ENCODE peak calls at places on chromosomes 4 and X, in nine cellular contexts. M, N, W, S, R, H, I, D and T are unnamed samples.

GRCh38 chrX:9943420-9943819 is 23.7 kb upstream of the CLDN34 start:
- DNase-seq in H (no peak), M (no peak), I (no peak), W (no peak), R (no peak), S (no peak), D (no peak), N (no peak), T (no peak)

GRCh38 chr4:187387709-187388108 is 607.9 kb upstream of the ZFP42 start:
- DNase-seq in W (no peak), D (no peak), S (no peak), M (no peak), H (no peak), I (peak), R (no peak), N (peak), T (no peak)

GRCh38 chr4:53365121-53365485 is 758 bp downstream of the SCFD2 start:
- DNase-seq in R (peak), D (peak), M (no peak), N (peak), H (no peak), W (no peak), S (no peak), I (peak), T (no peak)

GRCh38 chrX:129360175-129360574 is 163.1 kb downstream of the SMARCA1 start:
- DNase-seq in H (no peak), D (peak), W (no peak), I (peak), R (peak), S (no peak), N (peak), M (no peak), T (no peak)

GRCh38 chrX:155577682-155578081 is 35.1 kb downstream of the TMLHE start:
- DNase-seq in I (no peak), N (no peak), R (no peak), S (no peak), M (no peak), W (no peak), D (no peak), H (no peak), T (no peak)

GRCh38 chr4:159281781-159282180 is 178.9 kb downstream of the RAPGEF2 start:
- DNase-seq in D (no peak), M (no peak), W (no peak), I (no peak), R (no peak), S (no peak), N (peak), H (no peak), T (no peak)

GRCh38 chrX:130103605-130104004 is 6.7 kb downstream of the ELF4 start:
- DNase-seq in D (no peak), S (no peak), I (no peak), H (no peak), R (no peak), W (no peak), N (no peak), M (no peak), T (no peak)

GRCh38 chr4:182884046-182884445 is 33.1 kb downstream of the DCTD start:
- DNase-seq in M (no peak), D (no peak), R (no peak), I (no peak), N (no peak), W (no peak), S (no peak), H (no peak), T (peak)

GRCh38 chr4:140947507-140947906 is 185.8 kb downstream of the RNF150 start:
- DNase-seq in I (no peak), D (no peak), M (no peak), S (no peak), H (no peak), R (no peak), W (no peak), N (no peak), T (no peak)

GRCh38 chr4:100258675-100259074 is 68.4 kb upstream of the DDIT4L start:
- DNase-seq in D (no peak), M (no peak), I (no peak), R (no peak), W (no peak), S (no peak), H (no peak), N (no peak), T (no peak)

GRCh38 chrX:9622128-9622527 is 143.5 kb downstream of the GPR143 start:
- DNase-seq in I (no peak), H (no peak), R (no peak), S (no peak), W (no peak), M (no peak), D (no peak), N (no peak), T (no peak)

GRCh38 chr4:170623899-170624298 is 534.1 kb upstream of the AADAT start:
- DNase-seq in D (no peak), W (no peak), I (no peak), N (no peak), H (no peak), S (no peak), R (no peak), M (no peak), T (no peak)

GRCh38 chrX:12917753-12918152 is 11.3 kb downstream of the TLR8 start:
- DNase-seq in R (no peak), W (no peak), H (no peak), M (no peak), I (no peak), D (no peak), S (no peak), N (no peak), T (no peak)

GRCh38 chr4:9944431-9945425 is 76.6 kb downstream of the SLC2A9 start:
- DNase-seq in M (no peak), N (no peak), I (no peak), H (no peak), W (no peak), R (no peak), S (no peak), D (no peak), T (no peak)

GRCh38 chr4:10183462-10183861 is 66.9 kb upstream of the WDR1 start:
- DNase-seq in H (no peak), S (no peak), W (no peak), R (no peak), N (no peak), I (no peak), D (peak), M (no peak), T (no peak)

GRCh38 chrX:71178908-71179307 is 34.3 kb downstream of the NLGN3 start:
- DNase-seq in W (peak), S (peak), I (peak), N (peak), D (peak), R (peak), H (no peak), M (no peak), T (peak)

GRCh38 chr4:126916626-126917140 is 716.1 kb upstream of the INTU start:
- DNase-seq in H (no peak), S (no peak), R (no peak), I (peak), D (no peak), W (no peak), M (peak), N (peak), T (peak)

GRCh38 chrX:7233632-7234406 is 85.9 kb upstream of the PUDP start:
- DNase-seq in R (no peak), M (no peak), N (no peak), D (peak), S (no peak), H (no peak), I (no peak), W (no peak), T (no peak)

GRCh38 chrX:132120913-132121312 is 6.9 kb downstream of the FRMD7 start:
- DNase-seq in N (no peak), M (no peak), W (no peak), I (no peak), S (no peak), D (no peak), R (no peak), H (no peak), T (no peak)

GRCh38 chr4:151468715-151469696 is 60.0 kb downstream of the FHIP1A start:
- DNase-seq in I (no peak), R (no peak), S (no peak), D (no peak), W (no peak), M (no peak), N (no peak), H (no peak), T (no peak)

GRCh38 chrX:38893441-38893840 is 92.2 kb downstream of the MID1IP1 start:
- DNase-seq in I (no peak), M (no peak), R (no peak), H (no peak), D (no peak), N (peak), S (no peak), W (no peak), T (no peak)

GRCh38 chrX:140123446-140123845 is 158.1 kb upstream of the CXorf66 start:
- DNase-seq in R (peak), D (no peak), N (no peak), M (no peak), W (no peak), I (no peak), H (no peak), S (no peak), T (no peak)

GRCh38 chrX:49915352-49916222 is 6.8 kb upstream of the CLCN5 start:
- DNase-seq in W (no peak), N (peak), D (peak), M (no peak), I (peak), S (peak), H (peak), R (peak), T (peak)

DNA sequence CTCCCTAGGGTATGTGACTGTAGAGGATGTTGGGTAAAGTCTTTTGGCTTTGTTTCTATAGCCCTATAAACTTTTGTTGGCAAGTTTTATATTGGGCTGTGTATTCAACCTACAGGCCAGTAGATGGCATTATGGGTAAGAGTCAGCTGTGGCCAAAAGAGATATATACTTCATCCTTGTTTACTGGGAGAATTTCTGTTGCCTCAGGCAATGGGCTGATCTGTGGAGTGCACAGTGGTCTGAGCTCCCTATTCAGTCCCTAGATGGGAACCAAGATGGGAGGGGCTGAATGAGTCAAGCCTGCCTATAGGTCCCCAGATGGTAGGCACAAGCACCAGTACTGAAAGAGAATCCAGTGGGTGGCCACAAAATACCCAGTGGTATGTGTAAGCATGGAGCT is 580.6 kb downstream of the EPHA5 start:
- DNase-seq in W (no peak), S (no peak), D (peak), I (peak), R (no peak), M (no peak), N (no peak), H (no peak), T (no peak)
- TF ChIP-seq CTCF in W (no peak), S (no peak), D (peak), I (peak), R (no peak), M (no peak), N (no peak), H (no peak), T (peak)

GRCh38 chr4:154686838-154687237 is 57.0 kb upstream of the LRAT start:
- DNase-seq in S (no peak), R (no peak), M (no peak), N (no peak), W (no peak), D (no peak), I (no peak), H (no peak), T (no peak)
- TF ChIP-seq CTCF in S (no peak), R (peak), M (no peak), N (peak), W (no peak), D (no peak), I (peak), H (no peak), T (no peak)

DNA sequence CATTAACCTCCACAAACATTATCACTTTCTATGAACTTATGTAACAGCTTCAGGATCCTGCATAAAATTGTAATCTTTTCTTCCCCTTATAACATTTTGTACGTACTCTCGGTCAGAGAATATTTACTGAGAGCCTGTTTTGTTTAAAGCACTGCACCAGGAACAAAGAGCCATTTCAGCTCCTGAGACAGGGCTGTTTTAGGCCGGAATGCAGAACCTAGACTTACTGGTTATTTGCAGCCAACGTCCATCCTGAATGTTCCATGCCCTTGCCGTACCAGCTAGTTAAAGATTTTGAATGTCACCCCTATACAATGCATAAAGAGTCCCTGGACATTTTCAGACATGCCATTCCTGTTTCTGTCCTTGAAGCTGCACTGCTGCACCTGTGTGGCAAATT is 248.8 kb downstream of the PCDH7 start:
- DNase-seq in M (no peak), H (no peak), N (no peak), D (no peak), S (no peak), W (no peak), R (no peak), I (no peak), T (no peak)
- TF ChIP-seq CTCF in M (no peak), H (no peak), N (no peak), D (no peak), S (no peak), W (no peak), R (no peak), I (no peak), T (no peak)

GRCh38 chr4:152666946-152667345 is 12.9 kb downstream of the TMEM154 start:
- DNase-seq in M (no peak), R (no peak), W (no peak), S (no peak), N (no peak), H (no peak), I (no peak), D (no peak), T (no peak)
- TF ChIP-seq CTCF in M (no peak), R (no peak), W (no peak), S (no peak), N (no peak), H (no peak), I (no peak), D (no peak), T (no peak)

DNA sequence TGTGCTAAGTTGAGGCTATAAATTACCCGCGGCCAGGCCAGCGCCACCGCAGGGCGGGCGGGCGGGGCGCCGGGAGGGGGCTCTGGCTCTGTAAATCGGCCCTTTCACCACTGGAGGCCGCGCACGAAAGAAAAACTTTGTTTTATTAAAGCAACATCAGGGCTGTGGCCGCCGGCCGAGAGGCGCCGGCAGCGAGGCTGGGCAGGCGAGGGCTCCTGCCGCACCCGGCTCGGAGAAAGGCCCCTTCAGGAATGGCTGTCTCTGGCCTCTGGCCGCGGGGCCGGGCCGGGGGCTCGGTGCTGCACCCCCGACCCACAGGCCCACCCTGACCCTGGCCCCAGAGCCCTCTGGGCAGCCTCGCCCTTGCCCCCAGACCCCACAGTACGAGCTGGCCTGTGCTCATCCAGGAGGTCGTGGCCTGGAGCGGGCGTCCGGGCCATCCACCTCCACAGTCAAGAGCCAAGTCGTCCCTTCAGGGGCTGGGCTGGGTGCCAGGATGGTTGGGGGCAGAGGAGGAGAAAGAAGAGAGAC is 29.5 kb upstream of the FGFR3 start:
- DNase-seq in I (peak), W (no peak), S (no peak), R (no peak), H (no peak), M (no peak), N (peak), D (peak), T (no peak)
- TF ChIP-seq CTCF in I (peak), W (no peak), S (no peak), R (no peak), H (peak), M (no peak), N (peak), D (no peak), T (peak)

GRCh38 chr4:119946359-119946758 is 120.3 kb downstream of the MAD2L1 start:
- DNase-seq in H (no peak), S (no peak), I (no peak), R (no peak), W (no peak), N (peak), M (no peak), D (peak), T (no peak)
- TF ChIP-seq CTCF in H (no peak), S (no peak), I (no peak), R (no peak), W (no peak), N (no peak), M (no peak), D (no peak), T (no peak)

GRCh38 chr4:4852591-4853362 is 6.7 kb upstream of the MSX1 start:
- DNase-seq in N (peak), H (peak), S (no peak), W (peak), I (peak), R (peak), D (no peak), M (no peak), T (peak)
- TF ChIP-seq CTCF in N (peak), H (no peak), S (no peak), W (no peak), I (peak), R (peak), D (no peak), M (peak), T (peak)

DNA sequence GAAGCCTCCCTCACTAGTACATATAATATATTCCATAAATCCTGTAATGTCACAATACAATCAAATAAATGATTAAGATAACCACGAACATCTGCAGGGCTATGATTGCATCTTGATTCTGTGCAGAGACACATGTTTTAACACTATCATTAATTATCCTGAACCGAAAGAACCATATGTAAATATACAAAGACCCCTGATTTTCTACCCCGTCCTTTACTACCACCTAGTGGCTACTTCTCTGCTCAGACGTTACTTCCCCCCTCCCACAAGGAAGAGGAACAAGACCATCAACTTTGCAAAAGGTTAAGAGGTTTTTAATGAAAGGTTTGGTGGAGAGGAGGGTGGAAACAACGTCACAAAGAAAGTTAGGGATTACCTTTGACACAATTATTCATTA is 134.0 kb downstream of the COL4A6 start:
- DNase-seq in D (peak), R (no peak), W (no peak), N (peak), S (no peak), M (no peak), I (no peak), H (no peak), T (no peak)
- TF ChIP-seq CTCF in D (peak), R (no peak), W (no peak), N (peak), S (no peak), M (no peak), I (peak), H (peak), T (no peak)

DNA sequence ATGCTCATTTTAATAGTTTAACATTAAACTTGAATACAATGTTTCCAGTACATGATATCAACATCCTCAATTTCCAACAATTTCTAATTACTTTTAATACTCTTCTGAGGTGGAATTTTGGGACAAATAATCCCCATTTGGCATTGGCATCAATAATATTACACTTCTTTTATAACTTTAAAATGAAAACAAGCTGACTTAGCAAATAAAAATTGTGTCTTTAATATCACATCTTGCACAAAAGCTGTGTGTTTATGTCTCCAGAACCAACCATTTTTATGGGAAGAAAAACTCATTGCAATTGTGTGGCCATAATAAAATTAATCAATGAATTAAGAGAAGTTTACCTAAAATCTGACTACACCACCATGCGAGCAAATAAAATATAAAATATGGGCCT is 2552.6 kb downstream of the PCDH7 start:
- DNase-seq in M (no peak), D (no peak), W (no peak), H (no peak), S (no peak), R (no peak), I (no peak), N (no peak), T (no peak)
- TF ChIP-seq CTCF in M (no peak), D (no peak), W (no peak), H (no peak), S (no peak), R (no peak), I (no peak), N (no peak), T (no peak)